ENCODE peak calls at places on chromosomes 16 and 17, in nine cellular contexts. D is fibroblast of lung, N is cardiac muscle cell, K is heart left ventricle, T is NCI-H1105, F is GM03348, H is HFFc6, B is brain microvascular endothelial cell, X is GM04503. A is an unnamed sample.

GRCh38 chr16:17070882-17071592 is 399.7 kb downstream of the XYLT1 start:
- DNase-seq in B (no peak), N (peak), F (no peak), D (no peak), T (peak), K (no peak), H (no peak), X (no peak), A (no peak)

GRCh38 chr17:30316736-30317135 is 17.1 kb downstream of the TMIGD1 start:
- DNase-seq in D (no peak), B (no peak), H (no peak), N (no peak), T (no peak), F (no peak), K (no peak), X (no peak), A (no peak)

GRCh38 chr17:61097786-61098185 is 301.9 kb upstream of the TBX2 start:
- DNase-seq in N (no peak), H (no peak), F (no peak), D (no peak), X (no peak), T (no peak), K (no peak), B (no peak), A (no peak)

GRCh38 chr16:89315791-89316581 is 98.5 kb downstream of the ZNF778 start:
- DNase-seq in H (peak), B (peak), D (peak), K (peak), F (peak), X (peak), T (no peak), N (no peak), A (peak)

GRCh38 chr17:53127331-53127730 is 695.4 kb upstream of the KIF2B start:
- DNase-seq in D (no peak), N (no peak), K (no peak), X (no peak), F (no peak), H (no peak), T (no peak), B (no peak), A (peak)

GRCh38 chr16:47592232-47592631 is 131.1 kb downstream of the PHKB start:
- DNase-seq in X (no peak), B (no peak), K (no peak), H (no peak), D (no peak), N (no peak), T (no peak), F (no peak), A (no peak)

GRCh38 chr17:652310-652709 is 62.3 kb downstream of the VPS53 start:
- DNase-seq in N (no peak), K (peak), T (no peak), H (no peak), X (no peak), D (no peak), B (no peak), F (peak), A (no peak)

GRCh38 chr17:71978435-71978834 is 142.4 kb upstream of the SOX9 start:
- DNase-seq in K (no peak), F (no peak), H (no peak), X (no peak), D (no peak), T (no peak), B (no peak), N (no peak), A (no peak)

GRCh38 chr16:49292413-49292812 is 10.8 kb upstream of the CBLN1 start:
- DNase-seq in T (no peak), K (no peak), N (no peak), F (no peak), B (no peak), H (no peak), D (no peak), X (no peak), A (no peak)

GRCh38 chr17:29394761-29395160 is 4.6 kb downstream of the TAOK1 start:
- DNase-seq in D (no peak), T (no peak), B (no peak), H (no peak), F (no peak), K (no peak), N (no peak), X (no peak), A (no peak)

GRCh38 chr17:8806206-8807069 is 7.3 kb upstream of the MFSD6L start:
- DNase-seq in T (no peak), D (no peak), X (no peak), F (no peak), N (no peak), H (no peak), B (no peak), K (no peak), A (no peak)

GRCh38 chr17:36602030-36602737 is 801 bp downstream of the MRM1 start:
- DNase-seq in K (no peak), D (no peak), X (no peak), F (no peak), N (peak), T (no peak), H (no peak), B (no peak), A (peak)

GRCh38 chr16:4801962-4802658 is at the start of gene ROGDI:
- DNase-seq in B (peak), X (no peak), F (peak), K (peak), N (peak), D (peak), T (peak), H (peak), A (peak)

GRCh38 chr16:61544165-61544564 is 492.1 kb downstream of the CDH8 start:
- DNase-seq in X (no peak), T (no peak), B (no peak), D (no peak), K (no peak), F (no peak), N (no peak), H (no peak), A (no peak)

GRCh38 chr17:45869676-45870341 is 24.5 kb upstream of the MAPT start:
- DNase-seq in N (no peak), D (no peak), T (no peak), F (no peak), H (no peak), B (peak), X (no peak), K (no peak), A (no peak)

GRCh38 chr16:70163596-70163995 is 10.0 kb upstream of the CLEC18C start:
- DNase-seq in B (no peak), H (no peak), T (no peak), N (no peak), F (no peak), X (no peak), K (no peak), D (no peak), A (no peak)

GRCh38 chr17:4199818-4200402 is 56.9 kb downstream of the CYB5D2 start:
- DNase-seq in B (no peak), X (no peak), K (no peak), N (peak), F (peak), D (peak), H (no peak), T (peak), A (peak)

GRCh38 chr17:20200016-20200788 is 191.0 kb downstream of the SPECC1 start:
- DNase-seq in H (no peak), B (no peak), D (no peak), X (no peak), T (no peak), F (peak), K (no peak), N (no peak), A (no peak)

GRCh38 chr16:25265968-25266367 is 8.3 kb upstream of the ZKSCAN2 start:
- DNase-seq in F (no peak), H (no peak), K (no peak), D (no peak), N (no peak), B (no peak), T (no peak), X (no peak), A (no peak)

GRCh38 chr17:78458739-78459335 is 80.4 kb downstream of the PGS1 start:
- DNase-seq in N (no peak), K (no peak), T (no peak), H (no peak), X (no peak), D (no peak), B (no peak), F (no peak), A (no peak)

GRCh38 chr16:81684242-81684837 is 94.8 kb upstream of the PLCG2 start:
- DNase-seq in B (no peak), H (no peak), K (no peak), N (no peak), F (no peak), X (no peak), D (no peak), T (no peak), A (no peak)

GRCh38 chr17:65261152-65261551 is 124.0 kb downstream of the RGS9 start:
- DNase-seq in F (no peak), D (no peak), H (no peak), K (no peak), T (no peak), N (no peak), X (no peak), B (no peak), A (no peak)